ENCODE peak calls at places on chromosome 9, in nine cellular contexts. One of them, this sample, is unnamed. For H3K4me1, the result is how much of the 10 kb centered on the place peaks cover.

GRCh38 chr9:119873877-119874276 is 504.6 kb upstream of the BRINP1 start:
- DNase-seq in colonic mucosa: no peak
- DNase-seq in uterus: no peak
- DNase-seq in mucosa of descending colon: no peak
- DNase-seq in RWPE2: no peak
- DNase-seq in neuronal stem cell: no peak
- DNase-seq in CD8-positive, alpha-beta memory T cell: no peak
- DNase-seq in IMR-90: no peak
- DNase-seq in fibroblast of lung: no peak
- DNase-seq in this sample: no peak

GRCh38 chr9:18778846-18779245 is 254.2 kb downstream of the SAXO1 start:
- DNase-seq in IMR-90: no peak
- DNase-seq in colonic mucosa: no peak
- DNase-seq in fibroblast of lung: no peak
- DNase-seq in RWPE2: no peak
- DNase-seq in CD8-positive, alpha-beta memory T cell: no peak
- DNase-seq in uterus: no peak
- DNase-seq in mucosa of descending colon: no peak
- DNase-seq in neuronal stem cell: no peak
- DNase-seq in this sample: no peak

GRCh38 chr9:13974891-13975290 is 339.1 kb downstream of the NFIB start:
- DNase-seq in colonic mucosa: no peak
- DNase-seq in neuronal stem cell: no peak
- DNase-seq in mucosa of descending colon: no peak
- DNase-seq in CD8-positive, alpha-beta memory T cell: no peak
- DNase-seq in IMR-90: no peak
- DNase-seq in uterus: no peak
- DNase-seq in RWPE2: no peak
- DNase-seq in fibroblast of lung: no peak
- DNase-seq in this sample: no peak

GRCh38 chr9:93699650-93700049 is 123.3 kb downstream of the PHF2 start:
- DNase-seq in RWPE2: no peak
- DNase-seq in mucosa of descending colon: no peak
- DNase-seq in uterus: no peak
- DNase-seq in fibroblast of lung: no peak
- DNase-seq in neuronal stem cell: no peak
- DNase-seq in IMR-90: no peak
- DNase-seq in CD8-positive, alpha-beta memory T cell: no peak
- DNase-seq in colonic mucosa: no peak
- DNase-seq in this sample: no peak

GRCh38 chr9:63859475-63860215 is 1425.4 kb downstream of the FOXD4L5 start:
- DNase-seq in neuronal stem cell: no peak
- DNase-seq in CD8-positive, alpha-beta memory T cell: peak
- DNase-seq in uterus: no peak
- DNase-seq in RWPE2: peak
- DNase-seq in IMR-90: no peak
- DNase-seq in fibroblast of lung: peak
- DNase-seq in colonic mucosa: peak
- DNase-seq in mucosa of descending colon: no peak
- DNase-seq in this sample: peak

GRCh38 chr9:83582026-83582425 is 40.9 kb upstream of the IDNK start:
- DNase-seq in CD8-positive, alpha-beta memory T cell: no peak
- DNase-seq in mucosa of descending colon: no peak
- DNase-seq in fibroblast of lung: peak
- DNase-seq in uterus: no peak
- DNase-seq in RWPE2: no peak
- DNase-seq in neuronal stem cell: no peak
- DNase-seq in IMR-90: peak
- DNase-seq in colonic mucosa: no peak
- DNase-seq in this sample: no peak

GRCh38 chr9:12640021-12640587 is 53.1 kb upstream of the TYRP1 start:
- DNase-seq in CD8-positive, alpha-beta memory T cell: no peak
- DNase-seq in RWPE2: no peak
- DNase-seq in fibroblast of lung: peak
- DNase-seq in mucosa of descending colon: no peak
- DNase-seq in uterus: no peak
- DNase-seq in neuronal stem cell: peak
- DNase-seq in colonic mucosa: no peak
- DNase-seq in IMR-90: peak
- DNase-seq in this sample: peak

GRCh38 chr9:4259489-4259888 is 40.4 kb downstream of the GLIS3 start:
- DNase-seq in IMR-90: no peak
- DNase-seq in neuronal stem cell: no peak
- DNase-seq in uterus: no peak
- DNase-seq in CD8-positive, alpha-beta memory T cell: no peak
- DNase-seq in mucosa of descending colon: no peak
- DNase-seq in RWPE2: no peak
- DNase-seq in colonic mucosa: no peak
- DNase-seq in fibroblast of lung: no peak
- DNase-seq in this sample: no peak

GRCh38 chr9:80561526-80561925 is 989.8 kb downstream of the TLE4 start:
- DNase-seq in CD8-positive, alpha-beta memory T cell: no peak
- DNase-seq in uterus: no peak
- DNase-seq in colonic mucosa: no peak
- DNase-seq in neuronal stem cell: no peak
- DNase-seq in mucosa of descending colon: no peak
- DNase-seq in fibroblast of lung: no peak
- DNase-seq in RWPE2: no peak
- DNase-seq in IMR-90: no peak
- DNase-seq in this sample: no peak

GRCh38 chr9:83511051-83511450 is 27.1 kb downstream of the FRMD3 start:
- DNase-seq in fibroblast of lung: no peak
- DNase-seq in RWPE2: no peak
- DNase-seq in neuronal stem cell: no peak
- DNase-seq in CD8-positive, alpha-beta memory T cell: no peak
- DNase-seq in IMR-90: no peak
- DNase-seq in uterus: no peak
- DNase-seq in mucosa of descending colon: no peak
- DNase-seq in colonic mucosa: no peak
- DNase-seq in this sample: no peak

GRCh38 chr9:2087500-2088313 is 72.6 kb downstream of the SMARCA2 start:
- DNase-seq in RWPE2: no peak
- DNase-seq in neuronal stem cell: no peak
- DNase-seq in CD8-positive, alpha-beta memory T cell: peak
- DNase-seq in IMR-90: peak
- DNase-seq in mucosa of descending colon: no peak
- DNase-seq in fibroblast of lung: peak
- DNase-seq in colonic mucosa: no peak
- DNase-seq in uterus: no peak
- DNase-seq in this sample: peak

GRCh38 chr9:131696163-131696439 is 43.8 kb downstream of the RAPGEF1 start:
- DNase-seq in uterus: no peak
- DNase-seq in mucosa of descending colon: no peak
- DNase-seq in CD8-positive, alpha-beta memory T cell: no peak
- DNase-seq in fibroblast of lung: no peak
- DNase-seq in IMR-90: no peak
- DNase-seq in colonic mucosa: no peak
- DNase-seq in RWPE2: no peak
- DNase-seq in neuronal stem cell: no peak
- DNase-seq in this sample: no peak

GRCh38 chr9:4066120-4066519 is 233.7 kb downstream of the GLIS3 start:
- DNase-seq in colonic mucosa: no peak
- DNase-seq in neuronal stem cell: no peak
- DNase-seq in fibroblast of lung: no peak
- DNase-seq in CD8-positive, alpha-beta memory T cell: no peak
- DNase-seq in IMR-90: no peak
- DNase-seq in uterus: no peak
- DNase-seq in RWPE2: no peak
- DNase-seq in mucosa of descending colon: no peak
- DNase-seq in this sample: peak

GRCh38 chr9:133043449-133044035 is 12.7 kb downstream of the GTF3C5 start:
- DNase-seq in neuronal stem cell: no peak
- DNase-seq in CD8-positive, alpha-beta memory T cell: no peak
- DNase-seq in fibroblast of lung: no peak
- DNase-seq in RWPE2: no peak
- DNase-seq in colonic mucosa: no peak
- DNase-seq in IMR-90: no peak
- DNase-seq in mucosa of descending colon: no peak
- DNase-seq in uterus: no peak
- DNase-seq in this sample: no peak

GRCh38 chr9:15087031-15087417 is 176.8 kb upstream of the FREM1 start:
- DNase-seq in colonic mucosa: no peak
- DNase-seq in fibroblast of lung: peak
- DNase-seq in RWPE2: no peak
- DNase-seq in uterus: no peak
- DNase-seq in CD8-positive, alpha-beta memory T cell: no peak
- DNase-seq in neuronal stem cell: no peak
- DNase-seq in IMR-90: peak
- DNase-seq in mucosa of descending colon: no peak
- DNase-seq in this sample: peak

GRCh38 chr9:81116340-81117207 is 572.8 kb downstream of the TLE1 start:
- DNase-seq in RWPE2: no peak
- DNase-seq in neuronal stem cell: no peak
- DNase-seq in colonic mucosa: no peak
- DNase-seq in mucosa of descending colon: no peak
- DNase-seq in fibroblast of lung: peak
- DNase-seq in CD8-positive, alpha-beta memory T cell: no peak
- DNase-seq in IMR-90: peak
- DNase-seq in uterus: peak
- DNase-seq in this sample: no peak

DNA sequence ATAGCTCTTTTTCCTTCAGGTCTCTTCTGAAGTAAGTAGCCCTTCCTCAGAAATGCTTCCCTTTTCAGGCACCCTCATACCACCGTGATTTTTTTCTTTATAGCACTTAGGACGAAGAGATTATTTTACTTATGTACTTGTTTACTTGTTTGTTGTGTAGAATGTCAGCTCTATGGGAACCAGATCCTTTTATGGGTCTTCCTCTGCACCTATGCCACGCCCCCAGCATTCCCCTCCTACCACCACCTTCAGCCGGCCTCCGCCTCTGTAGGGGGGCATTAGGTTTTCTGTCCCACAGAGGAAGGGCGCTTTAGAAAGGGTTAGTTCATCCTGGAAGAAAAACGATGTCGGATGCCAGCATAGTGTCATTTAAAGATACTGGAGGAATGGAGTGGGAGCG is 1.8 kb downstream of the CDKN2B-AS1 start:
- DNase-seq in colonic mucosa: no peak
- DNase-seq in uterus: no peak
- DNase-seq in mucosa of descending colon: peak
- DNase-seq in neuronal stem cell: no peak
- DNase-seq in RWPE2: no peak
- DNase-seq in CD8-positive, alpha-beta memory T cell: no peak
- DNase-seq in fibroblast of lung: no peak
- DNase-seq in IMR-90: no peak
- DNase-seq in this sample: no peak
- H3K4me3 ChIP-seq in colonic mucosa: no peak
- H3K4me3 ChIP-seq in uterus: no peak
- H3K4me3 ChIP-seq in mucosa of descending colon: no peak
- H3K4me3 ChIP-seq in neuronal stem cell: no peak
- H3K4me3 ChIP-seq in RWPE2: peak
- H3K4me3 ChIP-seq in CD8-positive, alpha-beta memory T cell: no peak
- H3K4me3 ChIP-seq in fibroblast of lung: peak
- H3K4me3 ChIP-seq in IMR-90: no peak
- H3K4me3 ChIP-seq in this sample: no peak

GRCh38 chr9:114591206-114591853 is 3.8 kb downstream of the ATP6V1G1 start:
- DNase-seq in fibroblast of lung: peak
- DNase-seq in uterus: no peak
- DNase-seq in IMR-90: no peak
- DNase-seq in neuronal stem cell: no peak
- DNase-seq in mucosa of descending colon: no peak
- DNase-seq in RWPE2: no peak
- DNase-seq in colonic mucosa: no peak
- DNase-seq in CD8-positive, alpha-beta memory T cell: no peak
- DNase-seq in this sample: no peak

GRCh38 chr9:114587345-114588149 is at the start of gene ATP6V1G1:
- DNase-seq in CD8-positive, alpha-beta memory T cell: peak
- DNase-seq in IMR-90: peak
- DNase-seq in neuronal stem cell: peak
- DNase-seq in RWPE2: peak
- DNase-seq in uterus: peak
- DNase-seq in mucosa of descending colon: peak
- DNase-seq in fibroblast of lung: peak
- DNase-seq in colonic mucosa: peak
- DNase-seq in this sample: peak

GRCh38 chr9:114590328-114590727 is 2.8 kb downstream of the ATP6V1G1 start:
- DNase-seq in mucosa of descending colon: no peak
- DNase-seq in neuronal stem cell: no peak
- DNase-seq in uterus: no peak
- DNase-seq in IMR-90: no peak
- DNase-seq in colonic mucosa: no peak
- DNase-seq in fibroblast of lung: no peak
- DNase-seq in RWPE2: no peak
- DNase-seq in CD8-positive, alpha-beta memory T cell: no peak
- DNase-seq in this sample: no peak

GRCh38 chr9:114588671-114589526 is 1.3 kb downstream of the ATP6V1G1 start:
- DNase-seq in uterus: no peak
- DNase-seq in fibroblast of lung: peak
- DNase-seq in neuronal stem cell: no peak
- DNase-seq in RWPE2: no peak
- DNase-seq in colonic mucosa: no peak
- DNase-seq in IMR-90: peak
- DNase-seq in mucosa of descending colon: no peak
- DNase-seq in CD8-positive, alpha-beta memory T cell: no peak
- DNase-seq in this sample: no peak

GRCh38 chr9:114588150-114588663 is 638 bp downstream of the ATP6V1G1 start:
- DNase-seq in mucosa of descending colon: no peak
- DNase-seq in RWPE2: no peak
- DNase-seq in IMR-90: peak
- DNase-seq in neuronal stem cell: no peak
- DNase-seq in colonic mucosa: peak
- DNase-seq in CD8-positive, alpha-beta memory T cell: no peak
- DNase-seq in uterus: no peak
- DNase-seq in fibroblast of lung: peak
- DNase-seq in this sample: no peak
- H3K4me1 ChIP-seq in mucosa of descending colon: under half
- H3K4me1 ChIP-seq in RWPE2: under half
- H3K4me1 ChIP-seq in IMR-90: under half
- H3K4me1 ChIP-seq in neuronal stem cell: under half
- H3K4me1 ChIP-seq in colonic mucosa: under half
- H3K4me1 ChIP-seq in CD8-positive, alpha-beta memory T cell: under half
- H3K4me1 ChIP-seq in uterus: under half
- H3K4me1 ChIP-seq in fibroblast of lung: under half
- H3K4me1 ChIP-seq in this sample: under half

GRCh38 chr9:127930298-127931091 is at the start of gene PIP5KL1:
- DNase-seq in fibroblast of lung: peak
- DNase-seq in neuronal stem cell: peak
- DNase-seq in RWPE2: peak
- DNase-seq in mucosa of descending colon: peak
- DNase-seq in CD8-positive, alpha-beta memory T cell: peak
- DNase-seq in colonic mucosa: peak
- DNase-seq in uterus: peak
- DNase-seq in IMR-90: peak
- DNase-seq in this sample: peak
- H3K4me3 ChIP-seq in fibroblast of lung: peak
- H3K4me3 ChIP-seq in neuronal stem cell: peak
- H3K4me3 ChIP-seq in RWPE2: peak
- H3K4me3 ChIP-seq in mucosa of descending colon: no peak
- H3K4me3 ChIP-seq in CD8-positive, alpha-beta memory T cell: peak
- H3K4me3 ChIP-seq in colonic mucosa: peak
- H3K4me3 ChIP-seq in uterus: peak
- H3K4me3 ChIP-seq in IMR-90: peak
- H3K4me3 ChIP-seq in this sample: peak

DNA sequence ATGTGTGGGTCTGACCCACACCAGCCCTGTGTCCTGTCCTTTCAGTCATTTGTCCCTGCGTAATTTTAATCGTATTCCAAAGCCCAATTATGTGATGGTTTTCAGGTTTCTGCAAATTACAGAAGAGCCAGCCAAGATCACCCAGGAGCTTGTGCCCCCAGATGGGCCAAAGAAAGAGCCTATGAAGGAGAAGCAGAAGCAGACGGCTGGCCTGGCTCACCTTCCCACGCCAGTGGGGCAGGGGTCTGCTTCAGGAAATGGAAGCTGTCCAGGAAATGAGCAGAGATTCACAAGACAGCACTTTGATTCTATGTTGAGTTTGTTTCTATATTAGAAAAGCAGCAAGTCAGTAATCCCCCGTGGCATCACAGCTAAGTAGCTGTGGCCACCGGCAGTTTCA is 11.7 kb downstream of the S1PR3 start:
- DNase-seq in mucosa of descending colon: no peak
- DNase-seq in IMR-90: no peak
- DNase-seq in neuronal stem cell: no peak
- DNase-seq in CD8-positive, alpha-beta memory T cell: no peak
- DNase-seq in uterus: no peak
- DNase-seq in colonic mucosa: no peak
- DNase-seq in RWPE2: no peak
- DNase-seq in fibroblast of lung: no peak
- DNase-seq in this sample: no peak
- H3K4me1 ChIP-seq in mucosa of descending colon: under half
- H3K4me1 ChIP-seq in IMR-90: under half
- H3K4me1 ChIP-seq in neuronal stem cell: under half
- H3K4me1 ChIP-seq in CD8-positive, alpha-beta memory T cell: under half
- H3K4me1 ChIP-seq in uterus: under half
- H3K4me1 ChIP-seq in colonic mucosa: under half
- H3K4me1 ChIP-seq in RWPE2: under half
- H3K4me1 ChIP-seq in fibroblast of lung: under half
- H3K4me1 ChIP-seq in this sample: under half